ENCODE peak calls at places on chromosomes 1 and 21, in seven cellular contexts. One of them, this sample, is unnamed.

GRCh38 chr1:170929412-170929834 is 5.9 kb upstream of the MROH9 start:
- DNase-seq in HTR-8/SVneo: no peak
- DNase-seq in effector memory CD8-positive, alpha-beta T cell: no peak
- DNase-seq in fibroblast of lung: no peak
- DNase-seq in sciatic nerve: no peak
- DNase-seq in left ventricle myocardium inferior: no peak
- DNase-seq in brain microvascular endothelial cell: peak; percentile 66
- DNase-seq in this sample: peak; percentile 78

GRCh38 chr1:226181996-226182714 is 4.4 kb downstream of the ACBD3 start:
- DNase-seq in HTR-8/SVneo: peak; percentile 44
- DNase-seq in effector memory CD8-positive, alpha-beta T cell: no peak
- DNase-seq in fibroblast of lung: peak; percentile 57
- DNase-seq in sciatic nerve: peak; percentile 66
- DNase-seq in left ventricle myocardium inferior: peak; percentile 53
- DNase-seq in brain microvascular endothelial cell: peak; percentile 33
- DNase-seq in this sample: peak; percentile 75

GRCh38 chr1:232317336-232317735 is 312.6 kb downstream of the SIPA1L2 start:
- DNase-seq in HTR-8/SVneo: no peak
- DNase-seq in effector memory CD8-positive, alpha-beta T cell: no peak
- DNase-seq in fibroblast of lung: no peak
- DNase-seq in sciatic nerve: no peak
- DNase-seq in left ventricle myocardium inferior: no peak
- DNase-seq in brain microvascular endothelial cell: no peak
- DNase-seq in this sample: no peak

GRCh38 chr1:234770031-234770795 is 160.2 kb upstream of the IRF2BP2 start:
- DNase-seq in HTR-8/SVneo: no peak
- DNase-seq in effector memory CD8-positive, alpha-beta T cell: no peak
- DNase-seq in fibroblast of lung: no peak
- DNase-seq in sciatic nerve: no peak
- DNase-seq in left ventricle myocardium inferior: no peak
- DNase-seq in brain microvascular endothelial cell: no peak
- DNase-seq in this sample: no peak

GRCh38 chr1:152141971-152142584 is 16.9 kb downstream of the RPTN start:
- DNase-seq in HTR-8/SVneo: peak; percentile 40
- DNase-seq in effector memory CD8-positive, alpha-beta T cell: no peak
- DNase-seq in fibroblast of lung: peak; percentile 71
- DNase-seq in sciatic nerve: peak; percentile 75
- DNase-seq in left ventricle myocardium inferior: peak; percentile 20
- DNase-seq in brain microvascular endothelial cell: peak; percentile 82
- DNase-seq in this sample: peak; percentile 63

GRCh38 chr1:245537992-245538391 is 383.2 kb downstream of the KIF26B start:
- DNase-seq in HTR-8/SVneo: no peak
- DNase-seq in effector memory CD8-positive, alpha-beta T cell: no peak
- DNase-seq in fibroblast of lung: peak; percentile 9
- DNase-seq in sciatic nerve: no peak
- DNase-seq in left ventricle myocardium inferior: no peak
- DNase-seq in brain microvascular endothelial cell: peak; percentile 47
- DNase-seq in this sample: no peak

GRCh38 chr21:16426936-16427335 is 697.2 kb downstream of the USP25 start:
- DNase-seq in HTR-8/SVneo: no peak
- DNase-seq in effector memory CD8-positive, alpha-beta T cell: no peak
- DNase-seq in fibroblast of lung: no peak
- DNase-seq in sciatic nerve: no peak
- DNase-seq in left ventricle myocardium inferior: no peak
- DNase-seq in brain microvascular endothelial cell: no peak
- DNase-seq in this sample: no peak

GRCh38 chr1:225834417-225835329 is 24.7 kb downstream of the EPHX1 start:
- DNase-seq in HTR-8/SVneo: peak; percentile 33
- DNase-seq in effector memory CD8-positive, alpha-beta T cell: no peak
- DNase-seq in fibroblast of lung: peak; percentile 92
- DNase-seq in sciatic nerve: no peak
- DNase-seq in left ventricle myocardium inferior: peak; percentile 64
- DNase-seq in brain microvascular endothelial cell: no peak
- DNase-seq in this sample: peak; percentile 98

GRCh38 chr1:166127003-166127402 is 39.8 kb downstream of the FAM78B start:
- DNase-seq in HTR-8/SVneo: no peak
- DNase-seq in effector memory CD8-positive, alpha-beta T cell: no peak
- DNase-seq in fibroblast of lung: no peak
- DNase-seq in sciatic nerve: no peak
- DNase-seq in left ventricle myocardium inferior: no peak
- DNase-seq in brain microvascular endothelial cell: no peak
- DNase-seq in this sample: no peak

GRCh38 chr1:42170779-42171621 is 6.5 kb upstream of the GUCA2A start:
- DNase-seq in HTR-8/SVneo: no peak
- DNase-seq in effector memory CD8-positive, alpha-beta T cell: no peak
- DNase-seq in fibroblast of lung: no peak
- DNase-seq in sciatic nerve: no peak
- DNase-seq in left ventricle myocardium inferior: no peak
- DNase-seq in brain microvascular endothelial cell: no peak
- DNase-seq in this sample: no peak

GRCh38 chr1:91736999-91737615 is 148.8 kb downstream of the TGFBR3 start:
- DNase-seq in HTR-8/SVneo: peak; percentile 71
- DNase-seq in effector memory CD8-positive, alpha-beta T cell: no peak
- DNase-seq in fibroblast of lung: peak; percentile 67
- DNase-seq in sciatic nerve: no peak
- DNase-seq in left ventricle myocardium inferior: no peak
- DNase-seq in brain microvascular endothelial cell: peak; percentile 56
- DNase-seq in this sample: peak; percentile 72

GRCh38 chr1:70353641-70354331 is 736 bp downstream of the ANKRD13C start:
- DNase-seq in HTR-8/SVneo: peak; percentile 48
- DNase-seq in effector memory CD8-positive, alpha-beta T cell: no peak
- DNase-seq in fibroblast of lung: peak; percentile 48
- DNase-seq in sciatic nerve: no peak
- DNase-seq in left ventricle myocardium inferior: no peak
- DNase-seq in brain microvascular endothelial cell: peak; percentile 74
- DNase-seq in this sample: peak; percentile 53

GRCh38 chr1:21268281-21269239 is 21.7 kb downstream of the ECE1 start:
- DNase-seq in HTR-8/SVneo: no peak
- DNase-seq in effector memory CD8-positive, alpha-beta T cell: no peak
- DNase-seq in fibroblast of lung: no peak
- DNase-seq in sciatic nerve: no peak
- DNase-seq in left ventricle myocardium inferior: no peak
- DNase-seq in brain microvascular endothelial cell: no peak
- DNase-seq in this sample: no peak

GRCh38 chr1:236748471-236748870 is 46.6 kb upstream of the MTR start:
- DNase-seq in HTR-8/SVneo: no peak
- DNase-seq in effector memory CD8-positive, alpha-beta T cell: no peak
- DNase-seq in fibroblast of lung: no peak
- DNase-seq in sciatic nerve: no peak
- DNase-seq in left ventricle myocardium inferior: no peak
- DNase-seq in brain microvascular endothelial cell: no peak
- DNase-seq in this sample: no peak

GRCh38 chr1:19338323-19338762 is 26.2 kb downstream of the SLC66A1 start:
- DNase-seq in HTR-8/SVneo: no peak
- DNase-seq in effector memory CD8-positive, alpha-beta T cell: no peak
- DNase-seq in fibroblast of lung: no peak
- DNase-seq in sciatic nerve: no peak
- DNase-seq in left ventricle myocardium inferior: no peak
- DNase-seq in brain microvascular endothelial cell: no peak
- DNase-seq in this sample: peak; percentile 21

GRCh38 chr1:195958131-195958530 is 650.1 kb downstream of the KCNT2 start:
- DNase-seq in HTR-8/SVneo: no peak
- DNase-seq in effector memory CD8-positive, alpha-beta T cell: no peak
- DNase-seq in fibroblast of lung: no peak
- DNase-seq in sciatic nerve: no peak
- DNase-seq in left ventricle myocardium inferior: no peak
- DNase-seq in brain microvascular endothelial cell: no peak
- DNase-seq in this sample: no peak

GRCh38 chr1:231829332-231829731 is 202.7 kb downstream of the DISC1 start:
- DNase-seq in HTR-8/SVneo: no peak
- DNase-seq in effector memory CD8-positive, alpha-beta T cell: no peak
- DNase-seq in fibroblast of lung: no peak
- DNase-seq in sciatic nerve: no peak
- DNase-seq in left ventricle myocardium inferior: no peak
- DNase-seq in brain microvascular endothelial cell: no peak
- DNase-seq in this sample: no peak

GRCh38 chr1:41073971-41074370 is 52.4 kb upstream of the SLFNL1 start:
- DNase-seq in HTR-8/SVneo: no peak
- DNase-seq in effector memory CD8-positive, alpha-beta T cell: no peak
- DNase-seq in fibroblast of lung: peak; percentile 14
- DNase-seq in sciatic nerve: no peak
- DNase-seq in left ventricle myocardium inferior: no peak
- DNase-seq in brain microvascular endothelial cell: peak; percentile 31
- DNase-seq in this sample: peak; percentile 6

GRCh38 chr1:52913537-52913936 is 8.0 kb downstream of the ECHDC2 start:
- DNase-seq in HTR-8/SVneo: no peak
- DNase-seq in effector memory CD8-positive, alpha-beta T cell: no peak
- DNase-seq in fibroblast of lung: no peak
- DNase-seq in sciatic nerve: no peak
- DNase-seq in left ventricle myocardium inferior: no peak
- DNase-seq in brain microvascular endothelial cell: no peak
- DNase-seq in this sample: no peak

GRCh38 chr1:218728994-218729393 is 383.9 kb downstream of the TGFB2 start:
- DNase-seq in HTR-8/SVneo: no peak
- DNase-seq in effector memory CD8-positive, alpha-beta T cell: no peak
- DNase-seq in fibroblast of lung: no peak
- DNase-seq in sciatic nerve: no peak
- DNase-seq in left ventricle myocardium inferior: no peak
- DNase-seq in brain microvascular endothelial cell: no peak
- DNase-seq in this sample: no peak

GRCh38 chr21:41425954-41426655 is at the start of gene MX1:
- DNase-seq in HTR-8/SVneo: no peak
- DNase-seq in effector memory CD8-positive, alpha-beta T cell: peak; percentile 81
- DNase-seq in fibroblast of lung: peak; percentile 47
- DNase-seq in sciatic nerve: peak; percentile 83
- DNase-seq in left ventricle myocardium inferior: peak; percentile 81
- DNase-seq in brain microvascular endothelial cell: peak; percentile 38
- DNase-seq in this sample: no peak

GRCh38 chr1:223645903-223646302 is 19.6 kb downstream of the CAPN8 start:
- DNase-seq in HTR-8/SVneo: no peak
- DNase-seq in effector memory CD8-positive, alpha-beta T cell: no peak
- DNase-seq in fibroblast of lung: no peak
- DNase-seq in sciatic nerve: no peak
- DNase-seq in left ventricle myocardium inferior: no peak
- DNase-seq in brain microvascular endothelial cell: no peak
- DNase-seq in this sample: no peak